ENCODE peak calls at places on chromosomes 1 and 21, in four cellular contexts. U is WTC11, M is K562, Z is HepG2. A is an unnamed sample.

GRCh38 chr1:87335175-87335992 is 6.7 kb downstream of the LMO4 start:
- DNase-seq in M (peak; percentile 78), U (peak; percentile 60), Z (peak; percentile 9), A (no peak)

GRCh38 chr1:30936541-30937171 is 28.1 kb upstream of the SDC3 start:
- DNase-seq in U (no peak), Z (no peak), M (no peak), A (no peak)

GRCh38 chr1:38608202-38608864 is 251.2 kb downstream of the RRAGC start:
- DNase-seq in Z (peak; percentile 12), U (peak; percentile 87), M (peak; percentile 73), A (no peak)

GRCh38 chr1:21906173-21907078 is 30.7 kb downstream of the HSPG2 start:
- DNase-seq in M (peak; percentile 85), U (no peak), Z (no peak), A (no peak)

GRCh38 chr1:67336783-67337182 is 29.1 kb downstream of the IL12RB2 start:
- DNase-seq in M (no peak), Z (no peak), U (no peak), A (no peak)

GRCh38 chr1:240027059-240027462 is 64.6 kb upstream of the FMN2 start:
- DNase-seq in Z (peak; percentile 9), U (peak; percentile 52), M (peak; percentile 42), A (peak; percentile 59)

GRCh38 chr1:43789604-43790288 is 82.4 kb downstream of the ST3GAL3 start:
- DNase-seq in U (no peak), M (no peak), Z (no peak), A (no peak)

GRCh38 chr1:31633117-31633516 is 11.6 kb downstream of the PEF1 start:
- DNase-seq in Z (peak; percentile 24), U (peak; percentile 75), M (peak; percentile 71), A (peak; percentile 33)

GRCh38 chr1:105793541-105794146 is 1262.8 kb upstream of the PRMT6 start:
- DNase-seq in U (peak; percentile 63), M (peak; percentile 13), Z (peak; percentile 39), A (peak; percentile 16)

GRCh38 chr1:221608835-221609320 is 133.0 kb downstream of the DUSP10 start:
- DNase-seq in U (no peak), M (no peak), Z (no peak), A (no peak)

GRCh38 chr21:15686506-15686905 is 43.3 kb upstream of the USP25 start:
- DNase-seq in M (no peak), U (no peak), Z (no peak), A (no peak)

GRCh38 chr1:207283421-207283820 is 38.1 kb upstream of the CD55 start:
- DNase-seq in Z (no peak), M (no peak), U (no peak), A (no peak)

GRCh38 chr1:234538930-234539649 is 60.1 kb upstream of the TARBP1 start:
- DNase-seq in Z (no peak), U (no peak), M (no peak), A (no peak)

GRCh38 chr1:231590453-231591198 is 36.0 kb upstream of the DISC1 start:
- DNase-seq in M (no peak), Z (peak; percentile 44), U (peak; percentile 48), A (peak; percentile 83)

GRCh38 chr1:173255214-173255813 is 48.2 kb upstream of the TNFSF4 start:
- DNase-seq in Z (peak; percentile 5), M (peak; percentile 60), U (peak; percentile 22), A (peak; percentile 41)

GRCh38 chr1:41286486-41286885 is 44.4 kb upstream of the SCMH1 start:
- DNase-seq in M (no peak), Z (no peak), U (peak; percentile 43), A (no peak)

GRCh38 chr1:184272178-184272866 is 114.5 kb upstream of the C1orf21 start:
- DNase-seq in Z (no peak), M (no peak), U (no peak), A (no peak)

GRCh38 chr1:92446546-92446945 is 40.2 kb downstream of the GFI1 start:
- DNase-seq in U (no peak), Z (no peak), M (peak; percentile 20), A (peak; percentile 11)

GRCh38 chr21:32456497-32456918 is 44.0 kb downstream of the EVA1C start:
- DNase-seq in M (no peak), Z (no peak), U (no peak), A (no peak)

GRCh38 chr1:50523548-50523947 is 100.3 kb upstream of the DMRTA2 start:
- DNase-seq in Z (no peak), M (no peak), U (no peak), A (no peak)

GRCh38 chr1:12326986-12327385 is 97.2 kb downstream of the VPS13D start:
- DNase-seq in U (no peak), Z (no peak), M (no peak), A (no peak)

GRCh38 chr21:41168391-41169257 is 664 bp downstream of the BACE2 start:
- DNase-seq in M (no peak), Z (no peak), U (peak; percentile 43), A (peak; percentile 29)

GRCh38 chr1:94119306-94119705 is 1.6 kb downstream of the ABCA4 start:
- DNase-seq in U (no peak), Z (no peak), M (no peak), A (no peak)

GRCh38 chr1:111191496-111191895 is 8.9 kb downstream of the DENND2D start:
- DNase-seq in M (no peak), Z (no peak), U (no peak), A (no peak)

GRCh38 chr1:70486676-70487470 is 75.8 kb downstream of the CTH start:
- DNase-seq in U (no peak), M (no peak), Z (no peak), A (no peak)

GRCh38 chr1:89291276-89291675 is 18.6 kb upstream of the GBP5 start:
- DNase-seq in M (no peak), Z (no peak), U (no peak), A (no peak)

GRCh38 chr1:53738205-53739108 is 507 bp downstream of the GLIS1 start:
- DNase-seq in Z (no peak), U (peak; percentile 22), M (no peak), A (no peak)

GRCh38 chr1:220950576-220950975 is 71.3 kb downstream of the HLX start:
- DNase-seq in M (no peak), Z (no peak), U (no peak), A (no peak)

GRCh38 chr1:213569816-213570150 is 418.0 kb upstream of the PROX1 start:
- DNase-seq in U (no peak), Z (peak; percentile 59), M (no peak), A (no peak)

GRCh38 chr1:91791103-91791502 is 94.8 kb downstream of the TGFBR3 start:
- DNase-seq in M (peak; percentile 53), U (no peak), Z (peak; percentile 29), A (no peak)

GRCh38 chr21:42081138-42081537 is 10.0 kb downstream of the UMODL1 start:
- DNase-seq in Z (no peak), U (no peak), M (no peak), A (no peak)

GRCh38 chr1:38923607-38924006 is 18.0 kb downstream of the RHBDL2 start:
- DNase-seq in Z (no peak), U (no peak), M (no peak), A (no peak)

GRCh38 chr1:192812420-192813209 is 3.8 kb downstream of the RGS2 start:
- DNase-seq in U (no peak), Z (no peak), M (no peak), A (no peak)

GRCh38 chr1:184050631-184051030 is 899 bp upstream of the TSEN15 start:
- DNase-seq in U (no peak), M (no peak), Z (no peak), A (no peak)

GRCh38 chr1:183472488-183473285 is at the start of gene SMG7:
- DNase-seq in Z (no peak), U (no peak), M (peak; percentile 72), A (no peak)

GRCh38 chr1:180260541-180260940 is 30.5 kb downstream of the LHX4 start:
- DNase-seq in Z (no peak), M (no peak), U (no peak), A (no peak)

GRCh38 chr1:151990856-151991198 is 2.8 kb downstream of the S100A10 start:
- DNase-seq in M (no peak), U (no peak), Z (peak; percentile 73), A (peak; percentile 70)

GRCh38 chr21:44286716-44287632 is 1.3 kb downstream of the AIRE start:
- DNase-seq in U (no peak), M (no peak), Z (no peak), A (no peak)

GRCh38 chr1:227944931-227945890 is 2.5 kb downstream of the WNT9A start:
- DNase-seq in Z (no peak), M (no peak), U (no peak), A (no peak)

GRCh38 chr21:45538381-45539045 is 3.7 kb downstream of the SLC19A1 start:
- DNase-seq in Z (no peak), U (peak; percentile 4), M (no peak), A (no peak)

GRCh38 chr21:45537111-45537745 is 5.0 kb downstream of the SLC19A1 start:
- DNase-seq in M (no peak), U (peak; percentile 6), Z (no peak), A (no peak)

GRCh38 chr21:45536301-45537081 is 5.7 kb downstream of the SLC19A1 start:
- DNase-seq in U (peak; percentile 8), Z (no peak), M (no peak), A (no peak)

GRCh38 chr21:45539046-45539795 is 3.0 kb downstream of the SLC19A1 start:
- DNase-seq in Z (no peak), U (peak; percentile 9), M (no peak), A (no peak)

GRCh38 chr21:45537746-45538291 is 4.4 kb downstream of the SLC19A1 start:
- DNase-seq in Z (no peak), U (peak; percentile 5), M (no peak), A (no peak)
- TF ChIP-seq ESRRA in Z (no peak), U (no peak), M (no peak), A (no peak)

GRCh38 chr1:3211582-3211981 is 142.6 kb downstream of the PRDM16 start:
- DNase-seq in U (no peak), M (no peak), Z (no peak), A (no peak)
- TF ChIP-seq HMGXB4 in U (no peak), M (no peak), Z (no peak), A (no peak)

GRCh38 chr1:235741294-235741693 is 91.7 kb upstream of the GNG4 start:
- DNase-seq in Z (no peak), M (no peak), U (no peak), A (peak; percentile 44)
- TF ChIP-seq ESRRA in Z (no peak), M (no peak), U (no peak), A (no peak)

DNA sequence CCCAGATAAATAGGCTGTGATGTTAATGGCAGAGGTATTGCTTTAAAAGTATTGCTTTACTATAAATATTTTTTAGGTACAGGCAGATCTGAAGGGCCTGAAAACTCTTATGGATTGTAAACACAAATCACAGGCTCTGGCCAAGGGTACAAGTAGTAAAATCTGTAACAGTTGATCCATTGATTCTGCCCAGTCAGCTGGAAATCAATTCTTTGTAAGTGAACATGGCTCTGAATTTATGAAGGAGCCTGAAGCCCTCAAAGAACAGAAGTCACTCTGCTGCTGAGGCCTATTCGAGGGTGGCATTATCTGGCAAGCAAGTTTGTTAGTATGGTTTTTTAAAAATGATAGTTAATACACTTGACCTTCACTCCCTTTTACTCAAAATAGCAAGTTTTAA is 834.0 kb upstream of the TMPRSS15 start:
- DNase-seq in M (no peak), U (no peak), Z (no peak), A (no peak)
- TF ChIP-seq HMGXB4 in M (no peak), U (no peak), Z (no peak), A (no peak)

GRCh38 chr1:242462867-242463266 is 61.6 kb downstream of the PLD5 start:
- DNase-seq in U (no peak), Z (no peak), M (no peak), A (no peak)

GRCh38 chr1:242468749-242469148 is 55.7 kb downstream of the PLD5 start:
- DNase-seq in U (no peak), M (no peak), Z (peak; percentile 2), A (peak; percentile 56)

GRCh38 chr1:242470774-242471173 is 53.7 kb downstream of the PLD5 start:
- DNase-seq in U (no peak), M (no peak), Z (no peak), A (no peak)

GRCh38 chr1:242467556-242468145 is 56.8 kb downstream of the PLD5 start:
- DNase-seq in M (peak; percentile 47), U (peak; percentile 69), Z (peak; percentile 29), A (peak; percentile 75)
- TF ChIP-seq ESRRA in M (no peak), U (no peak), Z (no peak), A (no peak)

A was measured in A549.